ENCODE peak calls at places on chromosomes 7 and 10, in five cellular contexts. A is HCT116, M is astrocyte, N is neuronal stem cell, E is H9. K is an unnamed sample.

GRCh38 chr7:138885383-138886147 is 87.6 kb upstream of the ATP6V0A4 start:
- DNase-seq in A (no peak), M (no peak), N (no peak), E (no peak), K (no peak)

GRCh38 chr10:25999295-25999981 is 65.4 kb downstream of the MYO3A start:
- DNase-seq in A (no peak), M (no peak), N (no peak), E (no peak), K (no peak)

GRCh38 chr7:92460109-92460508 is 12.8 kb downstream of the GATAD1 start:
- DNase-seq in A (no peak), M (no peak), N (no peak), E (no peak), K (peak)

GRCh38 chr10:131683281-131683861 is 217.4 kb upstream of the PPP2R2D start:
- DNase-seq in A (no peak), M (no peak), N (no peak), E (no peak), K (no peak)

GRCh38 chr10:132516771-132517725 is 20.5 kb upstream of the INPP5A start:
- DNase-seq in A (no peak), M (peak), N (peak), E (peak), K (peak)

GRCh38 chr7:90958669-90959068 is 305.6 kb upstream of the FZD1 start:
- DNase-seq in A (no peak), M (peak), N (no peak), E (no peak), K (no peak)

GRCh38 chr7:5426226-5426475 is 2.5 kb upstream of the TNRC18 start:
- DNase-seq in A (no peak), M (peak), N (no peak), E (no peak), K (no peak)

GRCh38 chr7:28144266-28144665 is 36.3 kb downstream of the JAZF1 start:
- DNase-seq in A (no peak), M (no peak), N (peak), E (peak), K (no peak)

GRCh38 chr10:101968910-101969321 is 87.1 kb downstream of the ARMH3 start:
- DNase-seq in A (no peak), M (no peak), N (no peak), E (no peak), K (no peak)

GRCh38 chr10:74684462-74684861 is 141.9 kb upstream of the KAT6B start:
- DNase-seq in A (no peak), M (no peak), N (no peak), E (no peak), K (no peak)

DNA sequence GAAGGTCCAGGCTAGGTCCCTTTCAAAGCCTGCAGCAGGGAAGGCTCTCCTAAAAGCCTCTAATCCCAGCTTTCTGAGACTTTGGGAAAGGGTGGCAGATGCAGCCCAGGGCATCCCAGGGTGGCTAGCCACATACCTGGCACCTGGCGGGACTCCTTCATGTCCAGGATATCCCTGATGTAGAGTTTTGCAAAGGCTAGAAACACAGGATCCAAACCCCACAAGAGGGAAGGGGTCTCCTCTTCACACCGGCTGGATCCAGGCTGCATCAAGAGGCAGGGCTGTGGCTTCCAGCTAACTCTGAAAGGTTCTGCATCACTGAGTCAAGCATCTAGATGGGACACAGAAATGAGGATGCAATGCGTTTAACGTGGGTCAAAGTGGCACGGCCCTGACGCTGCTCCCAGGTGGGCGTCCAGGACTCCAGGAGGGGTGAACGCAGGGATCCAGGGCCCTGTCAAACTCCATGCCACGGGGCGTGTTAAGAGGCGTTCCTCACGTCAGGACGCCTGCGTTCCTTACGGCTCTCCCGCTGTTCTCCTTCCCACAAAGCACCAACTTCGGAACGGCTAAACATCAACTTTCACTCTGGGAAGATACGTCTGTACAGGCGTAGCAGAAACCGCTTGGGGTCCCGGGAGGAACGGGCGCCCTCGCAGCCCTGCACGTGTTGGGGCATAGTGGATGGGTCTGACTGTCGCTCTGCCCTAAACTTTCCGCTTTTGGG is 495 bp downstream of the STN1 start:
- DNase-seq in A (no peak), M (peak), N (peak), E (peak), K (no peak)
- H3K27ac ChIP-seq in A (peak), M (peak), N (peak), E (no peak), K (peak)

DNA sequence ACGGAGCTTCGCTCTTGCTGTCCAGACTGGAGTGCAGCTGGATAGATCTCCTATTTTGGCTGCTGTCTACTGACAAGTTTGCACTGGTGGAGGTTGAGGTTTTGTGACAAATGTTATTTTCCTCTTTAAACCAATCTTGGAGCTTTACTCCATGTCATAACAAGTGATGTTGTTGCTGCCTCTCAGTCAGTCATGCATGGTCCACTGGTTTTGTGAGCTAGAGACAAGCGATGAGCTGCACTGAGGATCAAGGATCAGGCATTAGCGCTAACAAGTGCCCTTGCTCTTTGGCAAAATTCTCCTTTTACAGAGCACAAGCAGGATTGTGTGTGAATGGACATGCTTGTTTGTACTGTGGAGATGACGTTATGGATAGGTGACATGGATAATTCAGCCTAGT is 780 bp upstream of the WDFY4 start:
- DNase-seq in A (no peak), M (no peak), N (no peak), E (no peak), K (no peak)
- H3K4me2 ChIP-seq in A (no peak), M (no peak), N (no peak), E (no peak), K (no peak)

DNA sequence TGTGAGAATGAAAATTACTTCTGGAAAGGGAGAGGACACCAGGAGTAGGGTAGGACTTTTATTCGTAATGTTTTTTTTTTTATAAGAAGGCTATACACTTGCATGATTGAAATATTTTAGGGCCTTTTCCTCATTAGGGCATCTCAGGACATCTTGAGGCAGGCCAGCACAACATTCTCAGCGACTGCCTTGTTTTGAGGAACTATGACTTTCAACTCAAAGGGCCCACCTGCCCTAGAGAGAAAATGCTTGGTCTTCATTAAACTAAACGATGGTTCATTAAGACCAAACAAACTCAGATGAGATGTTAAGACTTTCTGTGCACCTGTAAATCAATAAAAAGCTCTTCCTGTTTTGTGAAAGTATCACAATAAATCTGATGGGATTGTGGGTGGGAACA is 11.3 kb downstream of the NOD1 start:
- DNase-seq in A (no peak), M (no peak), N (no peak), E (no peak), K (no peak)
- H3K27ac ChIP-seq in A (no peak), M (no peak), N (no peak), E (no peak), K (no peak)

GRCh38 chr10:100658269-100658668 is 87.1 kb upstream of the PAX2 start:
- DNase-seq in A (no peak), M (no peak), N (no peak), E (no peak), K (no peak)

GRCh38 chr10:100660945-100661344 is 84.4 kb upstream of the PAX2 start:
- DNase-seq in A (no peak), M (no peak), N (no peak), E (no peak), K (peak)

GRCh38 chr10:100661546-100661945 is 83.8 kb upstream of the PAX2 start:
- DNase-seq in A (no peak), M (no peak), N (no peak), E (peak), K (no peak)

GRCh38 chr10:100662067-100662466 is 83.3 kb upstream of the PAX2 start:
- DNase-seq in A (no peak), M (no peak), N (no peak), E (no peak), K (no peak)

GRCh38 chr10:100659361-100660098 is 85.9 kb upstream of the PAX2 start:
- DNase-seq in A (no peak), M (no peak), N (no peak), E (peak), K (no peak)
- H3K4me2 ChIP-seq in A (no peak), M (no peak), N (no peak), E (peak), K (no peak)

GRCh38 chr10:31724296-31724695 is 204.3 kb downstream of the ARHGAP12 start:
- DNase-seq in A (no peak), M (no peak), N (no peak), E (no peak), K (no peak)
- H3K27ac ChIP-seq in A (no peak), M (no peak), N (no peak), E (no peak), K (no peak)

DNA sequence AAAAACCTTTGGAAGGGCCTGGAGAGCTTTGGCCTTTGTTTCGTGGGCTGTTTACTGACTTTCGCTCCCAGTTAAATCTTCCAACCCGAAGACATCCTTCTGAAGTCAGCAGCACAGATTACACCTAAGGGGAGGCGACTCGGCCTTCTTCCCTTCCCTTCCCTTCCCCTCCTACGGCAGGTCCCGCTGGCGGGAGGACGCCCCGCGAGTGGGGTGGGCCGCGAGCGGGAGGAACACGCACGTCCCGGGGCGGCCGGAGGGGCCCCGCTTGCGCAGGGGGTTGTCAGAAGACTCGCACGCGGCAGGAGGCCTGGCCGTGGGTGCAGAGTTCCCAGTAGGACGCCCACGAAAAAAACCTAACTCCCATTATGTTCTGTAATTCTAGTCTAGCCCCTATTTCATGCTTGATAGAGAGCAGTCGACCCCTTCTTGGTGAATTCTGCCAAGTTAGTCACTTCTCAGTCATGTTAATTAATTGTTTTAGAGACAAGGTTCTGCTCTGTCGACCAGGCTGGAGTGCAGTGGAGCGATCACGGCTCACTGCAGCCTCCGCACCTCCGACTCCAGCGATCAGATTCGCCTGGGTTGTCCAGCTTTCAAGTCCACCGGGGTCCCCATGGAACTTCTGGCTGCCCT is 19.2 kb upstream of the ZNF32 start:
- DNase-seq in A (no peak), M (no peak), N (no peak), E (no peak), K (no peak)
- H3K4me2 ChIP-seq in A (no peak), M (peak), N (no peak), E (no peak), K (no peak)